ENCODE peak calls at places on chromosome 15, in seven cellular contexts. One of them, this sample, is unnamed.

GRCh38 chr15:50186752-50187151 is 4.8 kb downstream of the SLC27A2 start:
- DNase-seq in WTC11: no peak
- DNase-seq in lung microvascular endothelial cell: no peak
- DNase-seq in RWPE1: no peak
- DNase-seq in nucleus accumbens: no peak
- DNase-seq in non-pigmented ciliary epithelial cell: no peak
- DNase-seq in MCF 10A: no peak
- DNase-seq in this sample: no peak

GRCh38 chr15:59689626-59690236 is 611 bp upstream of the BNIP2 start:
- DNase-seq in non-pigmented ciliary epithelial cell: no peak
- DNase-seq in RWPE1: no peak
- DNase-seq in MCF 10A: peak
- DNase-seq in WTC11: peak
- DNase-seq in lung microvascular endothelial cell: peak
- DNase-seq in nucleus accumbens: peak
- DNase-seq in this sample: no peak

GRCh38 chr15:40151991-40152390 is 8.9 kb upstream of the BUB1B start:
- DNase-seq in MCF 10A: no peak
- DNase-seq in lung microvascular endothelial cell: no peak
- DNase-seq in non-pigmented ciliary epithelial cell: no peak
- DNase-seq in WTC11: no peak
- DNase-seq in nucleus accumbens: no peak
- DNase-seq in RWPE1: peak
- DNase-seq in this sample: no peak

GRCh38 chr15:71785996-71786395 is 24.4 kb upstream of the NR2E3 start:
- DNase-seq in non-pigmented ciliary epithelial cell: no peak
- DNase-seq in nucleus accumbens: no peak
- DNase-seq in WTC11: no peak
- DNase-seq in RWPE1: no peak
- DNase-seq in lung microvascular endothelial cell: no peak
- DNase-seq in MCF 10A: no peak
- DNase-seq in this sample: no peak

GRCh38 chr15:69749797-69750196 is 297.2 kb downstream of the RPLP1 start:
- DNase-seq in RWPE1: peak
- DNase-seq in nucleus accumbens: no peak
- DNase-seq in non-pigmented ciliary epithelial cell: no peak
- DNase-seq in MCF 10A: peak
- DNase-seq in lung microvascular endothelial cell: no peak
- DNase-seq in WTC11: no peak
- DNase-seq in this sample: no peak

GRCh38 chr15:58771621-58772235 is 626 bp downstream of the MINDY2 start:
- DNase-seq in non-pigmented ciliary epithelial cell: no peak
- DNase-seq in WTC11: peak
- DNase-seq in nucleus accumbens: peak
- DNase-seq in lung microvascular endothelial cell: no peak
- DNase-seq in RWPE1: peak
- DNase-seq in MCF 10A: peak
- DNase-seq in this sample: no peak

GRCh38 chr15:79513916-79514315 is 81.8 kb downstream of the MINAR1 start:
- DNase-seq in MCF 10A: no peak
- DNase-seq in non-pigmented ciliary epithelial cell: no peak
- DNase-seq in lung microvascular endothelial cell: no peak
- DNase-seq in RWPE1: no peak
- DNase-seq in nucleus accumbens: no peak
- DNase-seq in WTC11: no peak
- DNase-seq in this sample: no peak

GRCh38 chr15:96334705-96335428 is 4.4 kb downstream of the NR2F2 start:
- DNase-seq in nucleus accumbens: no peak
- DNase-seq in MCF 10A: peak
- DNase-seq in RWPE1: no peak
- DNase-seq in lung microvascular endothelial cell: peak
- DNase-seq in non-pigmented ciliary epithelial cell: no peak
- DNase-seq in WTC11: no peak
- DNase-seq in this sample: no peak

GRCh38 chr15:99967841-99968371 is 234.7 kb upstream of the LYSMD4 start:
- DNase-seq in RWPE1: peak
- DNase-seq in nucleus accumbens: no peak
- DNase-seq in lung microvascular endothelial cell: no peak
- DNase-seq in MCF 10A: peak
- DNase-seq in WTC11: no peak
- DNase-seq in non-pigmented ciliary epithelial cell: no peak
- DNase-seq in this sample: no peak

GRCh38 chr15:57235865-57236264 is 140.4 kb upstream of the CGNL1 start:
- DNase-seq in MCF 10A: no peak
- DNase-seq in lung microvascular endothelial cell: peak
- DNase-seq in WTC11: no peak
- DNase-seq in nucleus accumbens: no peak
- DNase-seq in non-pigmented ciliary epithelial cell: no peak
- DNase-seq in RWPE1: peak
- DNase-seq in this sample: peak

This sample was measured in dermis microvascular lymphatic vessel endothelial cell.